ENCODE peak calls at places on chromosomes 5 and 9, in six cellular contexts. T is left ventricle myocardium superior, U is IMR-90, Z is Caki2, S is osteoblast, Y is glutamatergic neuron. I is an unnamed sample.
A peak's percentile ranks its signal among the peaks of the same experiment; 100 is the strongest.

GRCh38 chr5:139647406-139648204 is 544 bp upstream of the CXXC5 start:
- DNase-seq in T (no peak), S (no peak), U (no peak), Y (peak; percentile 27), Z (no peak), I (no peak)

GRCh38 chr5:165805756-165806155 is 2300.3 kb downstream of the MAT2B start:
- DNase-seq in T (no peak), Y (no peak), Z (no peak), S (no peak), U (no peak), I (no peak)

GRCh38 chr9:122367779-122368460 is 2.9 kb upstream of the PTGS1 start:
- DNase-seq in T (no peak), U (no peak), Z (no peak), S (no peak), Y (no peak), I (no peak)

GRCh38 chr5:58406394-58406793 is 53.5 kb downstream of the PLK2 start:
- DNase-seq in S (no peak), Y (no peak), U (no peak), Z (no peak), T (no peak), I (no peak)

GRCh38 chr5:108339220-108339619 is 42.7 kb downstream of the FBXL17 start:
- DNase-seq in S (no peak), U (no peak), Y (no peak), Z (no peak), T (no peak), I (no peak)

GRCh38 chr9:98967257-98967656 is 23.6 kb downstream of the COL15A1 start:
- DNase-seq in Y (no peak), T (no peak), S (no peak), U (no peak), Z (no peak), I (no peak)

GRCh38 chr9:108850293-108850897 is 5.4 kb downstream of the ACTL7B start:
- DNase-seq in Z (peak; percentile 10), Y (no peak), S (peak; percentile 83), U (peak; percentile 14), T (no peak), I (no peak)

GRCh38 chr5:137888875-137889759 is at the start of gene PKD2L2:
- DNase-seq in U (peak; percentile 64), S (peak; percentile 91), T (peak; percentile 95), Y (peak; percentile 86), Z (no peak), I (peak; percentile 73)

GRCh38 chr5:176728810-176729209 is 81.5 kb downstream of the TSPAN17 start:
- DNase-seq in Z (no peak), U (no peak), T (no peak), Y (no peak), S (no peak), I (no peak)

GRCh38 chr9:126475933-126476555 is 137.7 kb upstream of the LMX1B start:
- DNase-seq in S (no peak), Z (no peak), U (no peak), Y (no peak), T (no peak), I (no peak)

GRCh38 chr5:98911221-98912040 is 17.4 kb downstream of the CHD1 start:
- DNase-seq in U (no peak), S (no peak), Y (no peak), T (no peak), Z (no peak), I (no peak)

GRCh38 chr5:20572560-20572959 is 584.6 kb upstream of the CDH18 start:
- DNase-seq in Y (no peak), U (peak; percentile 15), Z (peak; percentile 84), T (no peak), S (no peak), I (no peak)

GRCh38 chr5:135950611-135951010 is 4.2 kb downstream of the LECT2 start:
- DNase-seq in Y (no peak), Z (no peak), U (peak; percentile 75), S (no peak), T (no peak), I (no peak)

GRCh38 chr5:166497705-166498104 is 1793.7 kb upstream of the WWC1 start:
- DNase-seq in Z (no peak), T (no peak), Y (no peak), S (no peak), U (no peak), I (no peak)

GRCh38 chr9:20597862-20598261 is 24.4 kb downstream of the MLLT3 start:
- DNase-seq in T (no peak), U (peak; percentile 6), Y (no peak), Z (no peak), S (no peak), I (no peak)

GRCh38 chr9:33255006-33255405 is 9.5 kb downstream of the BAG1 start:
- DNase-seq in U (no peak), S (no peak), T (no peak), Z (no peak), Y (no peak), I (no peak)